ENCODE peak calls at places on chromosomes 7 and 10, in four cellular contexts. O, I, N and W are unnamed samples.

GRCh38 chr10:31866118-31866670 is 62.4 kb downstream of the ARHGAP12 start:
- DNase-seq in O (no peak), I (no peak), N (no peak), W (no peak)

GRCh38 chr10:96896884-96897589 is 64.9 kb downstream of the LCOR start:
- DNase-seq in O (no peak), I (no peak), N (no peak), W (no peak)

GRCh38 chr10:12638103-12638502 is 288.8 kb downstream of the CAMK1D start:
- DNase-seq in O (peak), I (no peak), N (no peak), W (peak)

GRCh38 chr10:77702166-77702565 is 64.6 kb upstream of the KCNMA1 start:
- DNase-seq in O (peak), I (no peak), N (peak), W (no peak)

GRCh38 chr7:56229631-56230030 is 113.4 kb upstream of the NUPR2 start:
- DNase-seq in O (no peak), I (no peak), N (no peak), W (no peak)

GRCh38 chr7:121369462-121369861 is 26.6 kb downstream of the FAM3C start:
- DNase-seq in O (peak), I (no peak), N (peak), W (no peak)

GRCh38 chr10:91103384-91104184 is 116.9 kb upstream of the PCGF5 start:
- DNase-seq in O (no peak), I (no peak), N (no peak), W (no peak)

GRCh38 chr7:36661135-36661840 is 63.0 kb downstream of the AOAH start:
- DNase-seq in O (no peak), I (no peak), N (no peak), W (peak)

GRCh38 chr10:7696545-7696944 is 6.6 kb upstream of the ITIH2 start:
- DNase-seq in O (no peak), I (no peak), N (no peak), W (peak)

GRCh38 chr7:2758673-2759603 is 70.9 kb downstream of the AMZ1 start:
- DNase-seq in O (no peak), I (no peak), N (no peak), W (no peak)

GRCh38 chr10:21327239-21327993 is 198.1 kb downstream of the SKIDA1 start:
- DNase-seq in O (no peak), I (no peak), N (no peak), W (no peak)

GRCh38 chr10:24208661-24209420 is at the start of gene KIAA1217:
- DNase-seq in O (no peak), I (no peak), N (no peak), W (peak)

GRCh38 chr7:140484951-140485350 is 5.6 kb upstream of the MKRN1 start:
- DNase-seq in O (no peak), I (no peak), N (no peak), W (no peak)

GRCh38 chr10:114246679-114247305 is 7.7 kb downstream of the VWA2 start:
- DNase-seq in O (no peak), I (no peak), N (no peak), W (no peak)